ENCODE peak calls at places on chromosomes 6 and 20, in eight cellular contexts. X is hepatocyte, O is OCI-LY7, J is Peyer's patch, M is thoracic aorta, V is pancreas, U is mesendoderm, G is ascending aorta. N is an unnamed sample. For H3K36me3 and H3K4me1, the result is how much of the 10 kb centered on the place peaks cover.

GRCh38 chr6:169445661-169446581 is 192.3 kb upstream of the THBS2 start:
- DNase-seq in M (no peak), J (no peak), V (no peak), G (no peak), U (no peak), O (no peak), X (peak), N (no peak)

GRCh38 chr6:35300848-35301247 is 3.2 kb downstream of the DEF6 start:
- DNase-seq in U (no peak), M (no peak), O (no peak), X (no peak), G (no peak), J (no peak), V (no peak), N (peak)

GRCh38 chr6:157239148-157239547 is 84.2 kb downstream of the TMEM242 start:
- DNase-seq in U (no peak), V (no peak), X (no peak), M (no peak), J (no peak), G (no peak), O (no peak), N (peak)

GRCh38 chr6:26240981-26241770 is 123.8 kb upstream of the BTN3A2 start:
- DNase-seq in O (no peak), M (no peak), X (no peak), G (no peak), J (no peak), V (no peak), U (peak), N (peak)

GRCh38 chr20:43102394-43102793 is 87.3 kb downstream of the PTPRT start:
- DNase-seq in X (no peak), G (no peak), O (peak), M (no peak), U (peak), V (no peak), J (no peak), N (no peak)

GRCh38 chr6:35352735-35353134 is 10.4 kb downstream of the PPARD start:
- DNase-seq in U (no peak), V (no peak), X (no peak), M (no peak), G (no peak), O (no peak), J (no peak), N (no peak)

GRCh38 chr6:99838607-99839006 is 155.4 kb downstream of the MCHR2 start:
- DNase-seq in U (peak), V (no peak), J (no peak), M (no peak), X (no peak), O (no peak), G (no peak), N (no peak)

GRCh38 chr20:17823382-17824144 is 123.8 kb downstream of the BANF2 start:
- DNase-seq in V (peak), X (peak), O (no peak), G (no peak), J (no peak), M (no peak), U (peak), N (no peak)

GRCh38 chr20:31559704-31560093 is 45.4 kb upstream of the ID1 start:
- DNase-seq in V (no peak), G (no peak), U (no peak), O (no peak), X (no peak), J (no peak), M (no peak), N (no peak)

GRCh38 chr20:23228912-23229311 is 121.7 kb upstream of the NXT1 start:
- DNase-seq in G (no peak), U (no peak), V (no peak), O (no peak), J (no peak), X (no peak), M (no peak), N (no peak)

GRCh38 chr20:52768649-52769048 is 203.5 kb upstream of the TSHZ2 start:
- DNase-seq in J (no peak), O (no peak), X (no peak), M (no peak), U (no peak), G (no peak), V (no peak), N (no peak)

GRCh38 chr6:84707161-84707560 is 57.2 kb downstream of the TBX18 start:
- DNase-seq in O (no peak), G (no peak), X (no peak), U (no peak), J (no peak), V (no peak), M (no peak), N (no peak)

GRCh38 chr6:33277663-33278391 is 904 bp downstream of the B3GALT4 start:
- DNase-seq in J (no peak), O (peak), M (no peak), X (peak), U (no peak), V (no peak), G (no peak), N (peak)

GRCh38 chr6:28558629-28559028 is 32.9 kb downstream of the GPX5 start:
- DNase-seq in J (no peak), M (no peak), X (no peak), O (peak), V (no peak), G (no peak), U (no peak), N (no peak)

GRCh38 chr6:135493218-135493961 is 4.2 kb downstream of the AHI1 start:
- DNase-seq in G (no peak), M (no peak), V (no peak), U (no peak), J (no peak), O (no peak), X (no peak), N (no peak)

GRCh38 chr20:41140226-41141133 is 3.1 kb downstream of the PLCG1 start:
- DNase-seq in G (no peak), X (no peak), M (no peak), U (no peak), O (no peak), V (no peak), J (peak), N (no peak)

GRCh38 chr6:158142789-158143188 is 25.3 kb downstream of the SERAC1 start:
- DNase-seq in V (peak), O (no peak), M (no peak), U (no peak), J (no peak), X (peak), G (no peak), N (no peak)

GRCh38 chr20:24722586-24722985 is 226.5 kb upstream of the CST7 start:
- DNase-seq in G (no peak), O (no peak), U (no peak), V (no peak), J (no peak), X (no peak), M (no peak), N (no peak)

GRCh38 chr6:139871844-139872510 is 497.5 kb upstream of the CITED2 start:
- DNase-seq in U (no peak), V (no peak), X (no peak), M (no peak), O (no peak), G (no peak), J (no peak), N (no peak)

GRCh38 chr20:13865825-13866351 is 81.1 kb downstream of the NDUFAF5 start:
- DNase-seq in J (no peak), U (peak), O (no peak), G (no peak), M (no peak), V (no peak), X (peak), N (no peak)

GRCh38 chr6:48883116-48883515 is 579.9 kb downstream of the MMUT start:
- DNase-seq in M (no peak), O (no peak), J (no peak), V (no peak), U (no peak), X (no peak), G (no peak), N (no peak)

GRCh38 chr6:26125015-26125690 is 37.9 kb downstream of the HFE start:
- DNase-seq in J (peak), G (no peak), M (no peak), U (no peak), V (no peak), O (peak), X (no peak), N (peak)

GRCh38 chr6:136289579-136290405 is at the start of gene BCLAF1:
- DNase-seq in J (peak), X (peak), M (peak), G (peak), O (peak), U (peak), V (peak), N (peak)

GRCh38 chr6:107655245-107655644 is 165.3 kb downstream of the SOBP start:
- DNase-seq in O (peak), X (no peak), J (no peak), V (no peak), M (no peak), G (no peak), U (peak), N (no peak)

GRCh38 chr6:4703367-4703766 is 72.8 kb upstream of the CDYL start:
- DNase-seq in U (no peak), M (no peak), O (no peak), V (no peak), J (no peak), G (no peak), X (no peak), N (no peak)

GRCh38 chr20:41697861-41698559 is 79.8 kb upstream of the CHD6 start:
- DNase-seq in X (peak), G (no peak), U (peak), M (no peak), O (peak), V (no peak), J (no peak), N (no peak)

GRCh38 chr6:137155830-137156229 is 17.6 kb downstream of the IL22RA2 start:
- DNase-seq in V (no peak), G (no peak), U (no peak), O (peak), X (no peak), M (no peak), J (no peak), N (no peak)

GRCh38 chr6:127550403-127550802 is 26.6 kb upstream of the C6orf58 start:
- DNase-seq in J (no peak), G (no peak), V (no peak), X (no peak), O (no peak), U (no peak), M (no peak), N (no peak)

GRCh38 chr6:124887872-124888580 is 74.2 kb upstream of the RNF217 start:
- DNase-seq in U (no peak), X (no peak), O (no peak), M (no peak), V (no peak), J (no peak), G (no peak), N (no peak)

GRCh38 chr20:2729251-2729713 is 36.7 kb downstream of the EBF4 start:
- DNase-seq in M (no peak), J (no peak), V (no peak), O (peak), G (no peak), X (no peak), U (no peak), N (no peak)

GRCh38 chr6:157613011-157613522 is 210.0 kb upstream of the SNX9 start:
- DNase-seq in X (peak), V (no peak), M (no peak), J (no peak), G (no peak), U (no peak), O (no peak), N (no peak)

GRCh38 chr6:137494967-137495595 is 887 bp upstream of the OLIG3 start:
- DNase-seq in X (no peak), O (no peak), J (no peak), U (no peak), M (no peak), G (no peak), V (no peak), N (no peak)

GRCh38 chr6:144286503-144287393 is 1.6 kb downstream of the UTRN start:
- DNase-seq in U (peak), O (no peak), G (peak), V (peak), J (peak), X (peak), M (peak), N (peak)

GRCh38 chr20:577167-577791 is 32.8 kb downstream of the TCF15 start:
- DNase-seq in M (no peak), O (peak), V (no peak), J (no peak), G (no peak), X (no peak), U (peak), N (no peak)

GRCh38 chr20:33008336-33009213 is 1.1 kb downstream of the BPIFB2 start:
- DNase-seq in X (no peak), M (no peak), U (no peak), V (no peak), O (no peak), G (no peak), J (peak), N (peak)

GRCh38 chr6:31397901-31398300 is 5.5 kb upstream of the MICA start:
- DNase-seq in V (no peak), M (no peak), J (no peak), X (no peak), U (no peak), G (no peak), O (no peak), N (no peak)

GRCh38 chr6:97195117-97195516 is 87.9 kb downstream of the MMS22L start:
- DNase-seq in M (no peak), X (no peak), J (no peak), O (no peak), U (no peak), V (no peak), G (no peak), N (no peak)

GRCh38 chr20:9119776-9120175 is 50.9 kb downstream of the PLCB4 start:
- DNase-seq in M (no peak), J (no peak), O (no peak), X (no peak), U (no peak), V (no peak), G (no peak), N (no peak)

GRCh38 chr20:61757678-61758555 is 307.8 kb downstream of the TAF4 start:
- DNase-seq in V (no peak), O (no peak), M (no peak), X (no peak), G (no peak), U (no peak), J (peak), N (peak)

GRCh38 chr6:117547688-117548621 is 54.4 kb downstream of the GOPC start:
- DNase-seq in X (no peak), M (peak), G (peak), U (no peak), O (no peak), J (peak), V (peak), N (peak)
- H3K36me3 ChIP-seq in X (under half), M (under half), G (under half), U (under half), O (under half), J (under half), V (under half), N (under half)

DNA sequence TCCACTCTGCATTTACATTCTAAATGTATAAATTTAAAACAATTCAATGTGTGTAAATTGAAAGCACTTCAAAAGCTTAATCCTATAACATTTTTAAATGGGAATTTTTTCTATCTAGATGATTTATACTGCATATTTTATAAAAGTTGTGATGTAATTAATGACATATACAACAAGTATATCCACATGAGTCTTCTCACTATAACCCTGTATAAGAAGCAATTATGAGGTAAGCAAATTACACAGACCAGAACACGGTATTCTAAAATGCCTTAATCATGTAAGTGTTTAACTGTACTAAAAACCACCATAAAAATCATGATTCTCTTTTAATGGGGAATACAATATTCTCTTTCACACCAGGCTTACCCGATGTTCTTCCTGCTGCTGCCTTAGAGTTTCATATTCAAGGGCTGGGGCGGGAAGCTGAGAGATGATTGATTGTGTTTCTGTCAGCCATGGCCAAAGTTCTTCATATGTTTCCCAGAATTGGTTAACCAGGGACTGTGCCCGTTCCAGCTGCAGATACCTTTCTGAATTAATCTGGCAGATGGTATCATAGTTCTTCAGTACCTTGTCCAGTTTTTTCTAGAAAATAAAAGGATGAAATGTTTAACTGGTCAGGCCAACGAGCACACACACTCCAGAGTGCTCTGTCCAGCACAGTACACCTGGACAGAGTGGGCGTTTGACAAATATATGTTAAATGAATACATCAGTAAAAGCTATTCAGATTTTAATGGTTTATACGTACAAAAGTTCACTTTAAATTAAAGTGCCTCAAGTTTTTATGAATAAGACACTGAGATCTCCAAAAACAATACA is 127.4 kb downstream of the DST start:
- DNase-seq in O (no peak), X (no peak), V (no peak), G (no peak), M (no peak), J (no peak), U (no peak), N (no peak)
- H3K4me1 ChIP-seq in O (under half), X (under half), V (under half), G (under half), M (under half), J (under half), U (under half), N (under half)

DNA sequence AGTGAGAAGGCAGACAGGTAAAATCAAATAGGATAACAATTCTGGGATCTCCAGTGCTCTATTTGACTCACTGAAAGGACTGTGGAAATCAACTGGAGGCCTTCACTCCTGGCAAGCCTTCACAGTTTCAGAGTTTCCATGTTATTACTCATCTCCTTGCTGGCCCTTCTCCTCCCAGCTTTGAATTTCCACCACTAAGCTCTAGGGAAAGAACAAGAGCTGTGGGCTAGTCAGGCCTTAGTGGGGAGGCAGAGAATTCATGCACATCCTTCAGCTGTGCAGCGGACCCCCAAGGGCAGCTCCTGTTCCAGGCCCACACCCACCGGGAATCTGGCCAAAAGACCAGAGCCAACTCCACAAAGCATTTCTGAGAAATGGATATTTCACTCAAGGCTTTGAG is 26.0 kb downstream of the MYLIP start:
- DNase-seq in O (no peak), M (no peak), J (no peak), V (no peak), X (no peak), G (peak), U (no peak), N (no peak)
- H3K36me3 ChIP-seq in O (half or more), M (under half), J (under half), V (under half), X (under half), G (under half), U (under half), N (half or more)

GRCh38 chr20:50932016-50932338 is 740 bp upstream of the ADNP start:
- DNase-seq in U (no peak), M (no peak), V (no peak), O (no peak), X (no peak), J (no peak), G (no peak), N (no peak)

GRCh38 chr20:50931048-50931305 is 260 bp downstream of the ADNP start:
- DNase-seq in J (no peak), M (no peak), O (no peak), G (no peak), X (no peak), U (no peak), V (no peak), N (no peak)

GRCh38 chr20:50929299-50930138 is 1.7 kb downstream of the ADNP start:
- DNase-seq in O (peak), G (peak), V (peak), U (peak), M (peak), J (peak), X (peak), N (peak)

GRCh38 chr20:50931306-50932015 is at the start of gene ADNP:
- DNase-seq in X (peak), U (peak), V (peak), G (peak), M (peak), O (peak), J (peak), N (peak)

DNA sequence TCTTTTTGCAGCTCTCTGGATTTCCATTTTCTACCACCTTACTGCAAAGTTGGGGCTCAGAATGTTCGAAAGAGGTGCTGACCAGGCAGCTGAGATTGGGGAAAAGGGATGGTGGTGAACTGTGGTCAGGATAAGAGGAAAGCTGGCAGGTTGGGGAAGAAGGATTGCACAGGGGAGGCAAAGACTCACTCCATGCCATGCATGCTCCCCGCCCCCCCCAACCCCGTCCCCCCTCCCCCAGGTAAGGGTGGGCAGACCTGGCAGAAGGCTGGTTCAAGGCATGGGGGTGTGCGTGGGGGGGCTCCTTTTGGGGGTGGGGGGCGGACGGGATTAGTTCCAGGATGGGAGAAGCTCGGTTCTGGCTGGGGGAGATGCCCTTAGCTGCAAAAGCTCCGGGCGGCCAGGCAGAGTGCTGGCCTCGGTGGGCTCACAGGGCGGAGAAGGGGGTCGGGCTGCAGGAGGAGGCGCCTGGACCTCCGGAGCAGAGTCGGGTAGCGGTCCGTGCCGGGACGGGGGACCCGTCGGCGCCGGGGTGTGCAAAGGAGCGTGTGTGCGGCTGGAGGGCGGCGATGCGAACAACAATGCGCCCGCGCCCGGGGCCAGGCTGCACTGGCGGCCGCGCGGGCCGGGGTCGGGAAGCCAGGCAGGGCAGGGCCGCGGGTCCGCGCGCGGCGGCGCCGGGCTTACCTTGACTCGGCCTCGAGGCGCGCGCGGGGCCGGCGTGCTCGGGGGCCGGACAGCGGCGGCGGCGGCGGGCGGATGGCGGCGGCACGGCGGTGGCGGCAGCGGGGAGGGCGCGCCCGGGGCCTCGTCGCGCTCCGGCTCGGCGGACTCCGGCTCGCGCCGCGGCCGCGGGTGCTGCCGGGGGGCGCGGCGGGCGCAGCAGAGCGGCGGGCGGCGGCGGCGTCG is 844 bp downstream of the ADNP start:
- DNase-seq in M (no peak), X (peak), U (no peak), J (peak), V (peak), O (peak), G (peak), N (peak)
- H3K4me1 ChIP-seq in M (under half), X (under half), U (under half), J (under half), V (under half), O (half or more), G (under half), N (half or more)

N was measured in spleen.